ENCODE peak calls at places on chromosome 14, in four cellular contexts. E, D, X and L are unnamed samples.

GRCh38 chr14:86153480-86153879 is 623.5 kb downstream of the FLRT2 start:
- DNase-seq in E (no peak), D (no peak), X (no peak), L (no peak)

GRCh38 chr14:58327019-58327418 is 28.7 kb downstream of the ARID4A start:
- DNase-seq in E (no peak), D (no peak), X (no peak), L (no peak)

GRCh38 chr14:72686101-72686500 is 207.8 kb downstream of the DPF3 start:
- DNase-seq in E (no peak), D (no peak), X (no peak), L (no peak)

GRCh38 chr14:103529383-103530365 is 678 bp downstream of the TRMT61A start:
- DNase-seq in E (no peak), D (no peak), X (no peak), L (no peak)

GRCh38 chr14:100546051-100546443 is 41.2 kb downstream of the BEGAIN start:
- DNase-seq in E (peak), D (no peak), X (peak), L (no peak)

GRCh38 chr14:68627868-68628604 is 164.8 kb downstream of the ZFP36L1 start:
- DNase-seq in E (no peak), D (no peak), X (no peak), L (peak)

GRCh38 chr14:20707622-20708021 is 19.1 kb downstream of the ANG start:
- DNase-seq in E (no peak), D (no peak), X (no peak), L (no peak)

GRCh38 chr14:79051009-79051710 is 881.0 kb downstream of the NRXN3 start:
- DNase-seq in E (no peak), D (no peak), X (no peak), L (no peak)

GRCh38 chr14:55301722-55302121 is 30.5 kb downstream of the FBXO34 start:
- DNase-seq in E (no peak), D (peak), X (no peak), L (no peak)

GRCh38 chr14:105076296-105076804 is 11.1 kb upstream of the GPR132 start:
- DNase-seq in E (no peak), D (no peak), X (no peak), L (no peak)

GRCh38 chr14:68951051-68951797 is 27.9 kb downstream of the ACTN1 start:
- DNase-seq in E (no peak), D (peak), X (no peak), L (no peak)

GRCh38 chr14:60723218-60724079 is 702 bp downstream of the SIX4 start:
- DNase-seq in E (peak), D (peak), X (peak), L (peak)

GRCh38 chr14:33956640-33957039 is 5.8 kb upstream of the EGLN3 start:
- DNase-seq in E (no peak), D (no peak), X (peak), L (no peak)

GRCh38 chr14:55354500-55354899 is 57.1 kb downstream of the ATG14 start:
- DNase-seq in E (peak), D (peak), X (peak), L (no peak)

GRCh38 chr14:87309557-87309956 is 683.4 kb downstream of the GALC start:
- DNase-seq in E (no peak), D (no peak), X (no peak), L (no peak)

GRCh38 chr14:38098074-38098846 is 109.4 kb upstream of the SSTR1 start:
- DNase-seq in E (no peak), D (peak), X (no peak), L (no peak)

GRCh38 chr14:35858521-35859209 is 32.5 kb downstream of the BRMS1L start:
- DNase-seq in E (no peak), D (peak), X (no peak), L (no peak)

GRCh38 chr14:54420478-54421116 is 20.6 kb downstream of the CNIH1 start:
- DNase-seq in E (peak), D (peak), X (peak), L (no peak)

GRCh38 chr14:92039073-92039719 is 663 bp downstream of the TRIP11 start:
- DNase-seq in E (peak), D (peak), X (peak), L (no peak)

GRCh38 chr14:104240426-104241157 is 102.2 kb downstream of the KIF26A start:
- DNase-seq in E (no peak), D (no peak), X (no peak), L (no peak)